ENCODE peak calls at places on chromosomes 5 and 9, in six cellular contexts. W is WTC11; F is activated CD8-positive, alpha-beta memory T cell treated with anti-CD3 and anti-CD28 coated beads, Interleukin-2, amount 50 U/mL, for 4 hours; V is stimulated activated naive CD4-positive, alpha-beta T cell; C is activated CD4-positive, alpha-beta T cell treated with anti-CD3 and anti-CD28 coated beads for 48 hours; B is NAMALWA. L is an unnamed sample.

GRCh38 chr9:113373255-113373654 is 3.5 kb downstream of the HDHD3 start:
- DNase-seq in W (no peak), F (no peak), V (no peak), C (no peak), B (no peak), L (no peak)

GRCh38 chr9:127451681-127452480 is 571 bp downstream of the LRSAM1 start:
- DNase-seq in W (peak; percentile 41), F (peak; percentile 54), V (peak; percentile 28), C (peak; percentile 76), B (peak; percentile 59), L (peak; percentile 22)

GRCh38 chr5:197892-198489 is 6.7 kb downstream of the LRRC14B start:
- DNase-seq in W (no peak), F (no peak), V (no peak), C (no peak), B (no peak), L (no peak)

GRCh38 chr9:124260769-124261603 is 3.2 kb downstream of the NEK6 start:
- DNase-seq in W (no peak), F (no peak), V (no peak), C (no peak), B (peak; percentile 31), L (no peak)

GRCh38 chr5:178278358-178279023 is 45.9 kb upstream of the PHYKPL start:
- DNase-seq in W (no peak), F (no peak), V (no peak), C (no peak), B (no peak), L (no peak)

GRCh38 chr9:115628426-115628825 is 510.5 kb upstream of the TNC start:
- DNase-seq in W (no peak), F (no peak), V (no peak), C (no peak), B (no peak), L (no peak)

GRCh38 chr5:56700711-56701110 is 114.6 kb upstream of the MAP3K1 start:
- DNase-seq in W (no peak), F (no peak), V (no peak), C (no peak), B (no peak), L (no peak)

GRCh38 chr5:143340891-143341685 is 62.4 kb downstream of the NR3C1 start:
- DNase-seq in W (no peak), F (no peak), V (no peak), C (no peak), B (no peak), L (no peak)

GRCh38 chr5:154494036-154494435 is 16.0 kb upstream of the HAND1 start:
- DNase-seq in W (no peak), F (no peak), V (no peak), C (no peak), B (no peak), L (no peak)

GRCh38 chr9:89923961-89924504 is 319.2 kb downstream of the GADD45G start:
- DNase-seq in W (no peak), F (peak; percentile 32), V (no peak), C (peak; percentile 84), B (peak; percentile 13), L (no peak)

GRCh38 chr5:56350595-56351170 is 117.6 kb upstream of the ANKRD55 start:
- DNase-seq in W (no peak), F (no peak), V (no peak), C (no peak), B (no peak), L (no peak)

GRCh38 chr9:136138566-136138965 is 19.9 kb upstream of the TMEM250 start:
- DNase-seq in W (peak; percentile 94), F (peak; percentile 44), V (peak; percentile 18), C (peak; percentile 72), B (peak; percentile 66), L (peak; percentile 30)

GRCh38 chr9:33852216-33852826 is 35.4 kb downstream of the UBE2R2 start:
- DNase-seq in W (peak; percentile 38), F (peak; percentile 62), V (peak; percentile 42), C (peak; percentile 44), B (peak; percentile 72), L (peak; percentile 81)

GRCh38 chr9:35935755-35936509 is 22.0 kb downstream of the OR2S2 start:
- DNase-seq in W (no peak), F (no peak), V (no peak), C (no peak), B (no peak), L (no peak)

GRCh38 chr9:38621434-38622082 is 1.2 kb upstream of the ANKRD18A start:
- DNase-seq in W (peak; percentile 45), F (peak; percentile 36), V (no peak), C (peak; percentile 59), B (no peak), L (peak; percentile 23)

GRCh38 chr5:84393969-84394368 is 9.3 kb upstream of the EDIL3 start:
- DNase-seq in W (no peak), F (no peak), V (no peak), C (no peak), B (no peak), L (no peak)

GRCh38 chr9:34413229-34413852 is 36.6 kb upstream of the MYORG start:
- DNase-seq in W (peak; percentile 78), F (no peak), V (no peak), C (peak; percentile 49), B (peak; percentile 59), L (no peak)

GRCh38 chr5:43231977-43232376 is 40.0 kb downstream of the NIM1K start:
- DNase-seq in W (peak; percentile 29), F (no peak), V (no peak), C (peak; percentile 8), B (peak; percentile 46), L (no peak)

GRCh38 chr5:16350816-16351215 is 114.8 kb downstream of the ZNF622 start:
- DNase-seq in W (no peak), F (no peak), V (no peak), C (no peak), B (no peak), L (no peak)

GRCh38 chr5:6775595-6775994 is 62.4 kb downstream of the TENT4A start:
- DNase-seq in W (no peak), F (no peak), V (no peak), C (no peak), B (no peak), L (no peak)

GRCh38 chr5:159001247-159001646 is 98.5 kb downstream of the EBF1 start:
- DNase-seq in W (no peak), F (no peak), V (no peak), C (no peak), B (no peak), L (no peak)

GRCh38 chr5:454936-455335 is 12.0 kb downstream of the EXOC3 start:
- DNase-seq in W (peak; percentile 36), F (peak; percentile 11), V (no peak), C (no peak), B (no peak), L (no peak)

GRCh38 chr5:76389513-76390154 is 13.5 kb upstream of the IQGAP2 start:
- DNase-seq in W (no peak), F (no peak), V (no peak), C (no peak), B (no peak), L (no peak)

L was measured in naive thymus-derived CD8-positive, alpha-beta T cell.